ENCODE peak calls at places on chromosomes 5 and 9, in ten cellular contexts. O is stimulated activated CD8-positive, alpha-beta memory T cell treated with anti-CD3 and anti-CD28 coated beads, Interleukin-12 subunit alpha, Interleukin-12 subunit beta, amount 100 ng/mL, for 1 hour; J is occipital lobe; T is EL; N is aorta; C is amygdala; B is activated naive CD8-positive, alpha-beta T cell treated with anti-CD3 and anti-CD28 coated beads, Interleukin-2, amount 50 U/mL, for 24 hours; Z is GF-D8; I is germinal center; D is iPS-NIHi11. W is an unnamed sample.

GRCh38 chr5:143606043-143606752 is 202.7 kb upstream of the NR3C1 start:
- DNase-seq in J (no peak), T (peak), B (no peak), D (no peak), C (no peak), Z (peak), O (no peak), N (no peak), I (no peak), W (no peak)

GRCh38 chr5:17918373-17919104 is 284.3 kb downstream of the TAF11L14 start:
- DNase-seq in Z (no peak), O (no peak), I (no peak), J (no peak), C (no peak), D (peak), T (no peak), N (no peak), B (no peak), W (no peak)

GRCh38 chr9:35645736-35646582 is 4.8 kb downstream of the SIT1 start:
- DNase-seq in Z (peak), D (peak), T (no peak), C (no peak), N (peak), J (no peak), O (no peak), B (peak), I (peak), W (no peak)

GRCh38 chr9:9961487-9961886 is 651.3 kb downstream of the PTPRD start:
- DNase-seq in I (no peak), Z (no peak), C (peak), O (no peak), B (no peak), J (no peak), T (no peak), D (no peak), N (no peak), W (no peak)

GRCh38 chr5:138139776-138140080 is 500 bp upstream of the NME5 start:
- DNase-seq in O (no peak), Z (peak), T (no peak), D (no peak), N (no peak), C (no peak), J (no peak), I (no peak), B (no peak), W (peak)

GRCh38 chr5:154756203-154756870 is 1.2 kb downstream of the LARP1 start:
- DNase-seq in O (peak), C (no peak), J (peak), N (peak), B (peak), T (peak), I (peak), D (no peak), Z (no peak), W (no peak)

GRCh38 chr9:113886003-113886324 is 9.9 kb downstream of the ZNF618 start:
- DNase-seq in B (no peak), C (no peak), T (no peak), Z (no peak), N (no peak), J (no peak), I (no peak), O (no peak), D (no peak), W (no peak)

GRCh38 chr9:124860582-124861341 is 995 bp downstream of the RPL35 start:
- DNase-seq in Z (no peak), N (no peak), I (no peak), T (no peak), D (no peak), J (no peak), C (no peak), O (no peak), B (no peak), W (no peak)

GRCh38 chr5:180212363-180213255 is 3.6 kb upstream of the RASGEF1C start:
- DNase-seq in Z (no peak), B (no peak), T (peak), J (no peak), O (no peak), D (no peak), I (no peak), C (no peak), N (no peak), W (no peak)

GRCh38 chr5:65927497-65928340 is 1.3 kb downstream of the ERBIN start:
- DNase-seq in B (peak), Z (no peak), N (no peak), C (no peak), O (no peak), T (peak), J (no peak), D (peak), I (peak), W (peak)

GRCh38 chr9:120625222-120625621 is 45.3 kb upstream of the CDK5RAP2 start:
- DNase-seq in O (no peak), Z (no peak), J (no peak), N (no peak), C (no peak), B (no peak), I (no peak), T (peak), D (no peak), W (no peak)

GRCh38 chr5:75532190-75532589 is 20.5 kb downstream of the POLK start:
- DNase-seq in Z (no peak), D (no peak), C (no peak), O (no peak), N (no peak), J (no peak), B (no peak), I (no peak), T (no peak), W (no peak)

GRCh38 chr5:150265984-150266383 is 23.6 kb downstream of the CAMK2A start:
- DNase-seq in J (no peak), C (no peak), B (no peak), N (peak), T (no peak), O (no peak), Z (no peak), I (no peak), D (no peak), W (no peak)

GRCh38 chr5:164296603-164297080 is 791.2 kb downstream of the MAT2B start:
- DNase-seq in Z (no peak), T (no peak), J (peak), C (no peak), O (no peak), N (peak), B (no peak), D (peak), I (no peak), W (no peak)

GRCh38 chr5:137283801-137284200 is 215.3 kb downstream of the SPOCK1 start:
- DNase-seq in D (no peak), N (no peak), Z (no peak), O (no peak), C (no peak), B (no peak), T (no peak), I (no peak), J (no peak), W (no peak)

GRCh38 chr9:95226921-95227320 is 90.6 kb downstream of the FANCC start:
- DNase-seq in D (no peak), B (no peak), J (no peak), N (no peak), I (no peak), T (peak), Z (no peak), O (no peak), C (no peak), W (no peak)

GRCh38 chr9:75410405-75410804 is 322.1 kb downstream of the OSTF1 start:
- DNase-seq in O (no peak), T (no peak), I (no peak), J (no peak), C (no peak), B (no peak), N (no peak), D (no peak), Z (no peak), W (no peak)

GRCh38 chr5:14685757-14686156 is 21.2 kb downstream of the OTULIN start:
- DNase-seq in J (peak), I (peak), D (peak), N (no peak), C (peak), B (peak), Z (no peak), O (no peak), T (peak), W (peak)

GRCh38 chr9:83034587-83034986 is 28.4 kb downstream of the RASEF start:
- DNase-seq in N (no peak), D (no peak), B (no peak), I (no peak), J (no peak), T (peak), Z (no peak), C (no peak), O (no peak), W (no peak)

GRCh38 chr9:3401556-3401955 is 124.2 kb downstream of the RFX3 start:
- DNase-seq in I (no peak), J (no peak), O (no peak), C (peak), N (no peak), D (no peak), B (no peak), Z (no peak), T (no peak), W (no peak)

GRCh38 chr5:7762267-7762666 is 88.7 kb downstream of the CFAP90 start:
- DNase-seq in J (no peak), D (peak), Z (no peak), N (no peak), I (no peak), C (no peak), O (no peak), T (no peak), B (no peak), W (no peak)

GRCh38 chr5:13188393-13188792 is 756.1 kb downstream of the DNAH5 start:
- DNase-seq in Z (no peak), N (no peak), O (no peak), D (no peak), B (no peak), T (no peak), I (no peak), J (no peak), C (no peak), W (no peak)

GRCh38 chr5:36414869-36415282 is 113.2 kb upstream of the RANBP3L start:
- DNase-seq in B (no peak), C (no peak), Z (no peak), O (no peak), J (no peak), D (no peak), N (no peak), I (no peak), T (peak), W (peak)

W was measured in HL-60.